ENCODE peak calls at places on chromosomes 3 and 15, in five cellular contexts. C is H9, B is kidney, O is GM12864, M is BE2C. L is an unnamed sample.

GRCh38 chr3:21435871-21436270 is 315.1 kb downstream of the ZNF385D start:
- DNase-seq in M (no peak), C (no peak), O (no peak), B (no peak), L (peak; percentile 96)

GRCh38 chr3:17006143-17006839 is 121.5 kb downstream of the PLCL2 start:
- DNase-seq in M (no peak), C (no peak), B (no peak), O (no peak), L (no peak)

GRCh38 chr3:56096941-56097340 is 371.3 kb downstream of the ERC2 start:
- DNase-seq in C (no peak), B (no peak), O (no peak), M (no peak), L (no peak)

GRCh38 chr3:126745760-126746394 is 41.8 kb downstream of the CHCHD6 start:
- DNase-seq in C (no peak), O (no peak), M (no peak), B (no peak), L (peak; percentile 38)

GRCh38 chr3:24480497-24480896 is 14.2 kb downstream of the THRB start:
- DNase-seq in M (no peak), B (no peak), O (no peak), C (no peak), L (peak; percentile 54)

GRCh38 chr3:42118762-42119361 is 27.7 kb downstream of the TRAK1 start:
- DNase-seq in O (no peak), M (peak; percentile 40), C (peak; percentile 69), B (no peak), L (peak; percentile 72)

GRCh38 chr3:195148553-195148952 is 122.4 kb downstream of the XXYLT1 start:
- DNase-seq in M (no peak), O (no peak), B (no peak), C (no peak), L (no peak)

GRCh38 chr3:17342126-17342525 is 400.3 kb downstream of the TBC1D5 start:
- DNase-seq in O (no peak), B (no peak), C (no peak), M (no peak), L (no peak)

GRCh38 chr15:64249406-64249805 is 86.6 kb upstream of the PPIB start:
- DNase-seq in B (no peak), O (no peak), C (no peak), M (no peak), L (no peak)

GRCh38 chr15:96264351-96264798 is 66.1 kb upstream of the NR2F2 start:
- DNase-seq in C (no peak), M (no peak), O (no peak), B (no peak), L (peak; percentile 90)

GRCh38 chr15:70690491-70691281 is 72.7 kb downstream of the UACA start:
- DNase-seq in O (no peak), C (no peak), B (no peak), M (no peak), L (no peak)

GRCh38 chr15:40340038-40340739 is 550 bp downstream of the CCDC9B start:
- DNase-seq in C (no peak), B (peak; percentile 90), O (no peak), M (peak; percentile 89), L (peak; percentile 65)

GRCh38 chr15:68566377-68566954 is 12.3 kb upstream of the CORO2B start:
- DNase-seq in B (peak; percentile 36), M (no peak), O (no peak), C (no peak), L (no peak)

GRCh38 chr3:50295553-50296166 is 3.4 kb upstream of the IFRD2 start:
- DNase-seq in B (no peak), M (no peak), O (no peak), C (no peak), L (no peak)

GRCh38 chr3:117356296-117356695 is 646.7 kb downstream of the TUSC7 start:
- DNase-seq in B (no peak), C (no peak), M (no peak), O (no peak), L (no peak)

GRCh38 chr3:154062513-154062912 is 58.7 kb upstream of the ARHGEF26 start:
- DNase-seq in C (peak; percentile 54), B (no peak), O (no peak), M (peak; percentile 33), L (no peak)

GRCh38 chr3:117997201-117998049 is 1037.2 kb downstream of the IGSF11 start:
- DNase-seq in M (peak; percentile 88), O (peak; percentile 24), B (peak; percentile 89), C (peak; percentile 91), L (peak; percentile 77)

GRCh38 chr15:81001180-81002003 is 669 bp downstream of the TLNRD1 start:
- DNase-seq in B (peak; percentile 90), C (peak; percentile 48), O (no peak), M (peak; percentile 70), L (peak; percentile 47)

GRCh38 chr15:69472575-69472974 is 20.0 kb downstream of the RPLP1 start:
- DNase-seq in M (no peak), B (no peak), C (no peak), O (no peak), L (no peak)

DNA sequence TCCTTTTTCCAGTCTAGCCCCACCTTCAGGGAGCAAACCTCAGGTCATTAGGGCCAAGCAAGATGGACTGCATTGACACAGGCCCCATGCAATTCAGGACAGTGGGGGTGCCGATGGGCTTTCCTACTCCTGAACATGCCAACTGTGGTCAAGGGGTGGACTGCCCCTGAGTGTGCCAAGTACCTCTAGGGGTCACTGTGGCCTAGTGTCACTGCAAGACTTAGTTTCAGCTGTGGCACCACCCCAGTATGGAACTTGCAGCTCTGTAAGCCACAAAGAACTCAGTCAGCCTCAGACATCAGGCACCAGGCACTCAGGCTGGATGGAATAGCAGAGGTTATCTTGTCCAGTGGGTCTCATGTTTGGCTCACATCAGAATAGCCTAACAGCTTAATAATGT is 32.3 kb downstream of the EXOG start:
- DNase-seq in O (no peak), B (no peak), C (peak; percentile 62), M (peak; percentile 35), L (no peak)
- TF ChIP-seq CTCF in O (no peak), B (no peak), C (peak; percentile 55), M (peak; percentile 50), L (no peak)

DNA sequence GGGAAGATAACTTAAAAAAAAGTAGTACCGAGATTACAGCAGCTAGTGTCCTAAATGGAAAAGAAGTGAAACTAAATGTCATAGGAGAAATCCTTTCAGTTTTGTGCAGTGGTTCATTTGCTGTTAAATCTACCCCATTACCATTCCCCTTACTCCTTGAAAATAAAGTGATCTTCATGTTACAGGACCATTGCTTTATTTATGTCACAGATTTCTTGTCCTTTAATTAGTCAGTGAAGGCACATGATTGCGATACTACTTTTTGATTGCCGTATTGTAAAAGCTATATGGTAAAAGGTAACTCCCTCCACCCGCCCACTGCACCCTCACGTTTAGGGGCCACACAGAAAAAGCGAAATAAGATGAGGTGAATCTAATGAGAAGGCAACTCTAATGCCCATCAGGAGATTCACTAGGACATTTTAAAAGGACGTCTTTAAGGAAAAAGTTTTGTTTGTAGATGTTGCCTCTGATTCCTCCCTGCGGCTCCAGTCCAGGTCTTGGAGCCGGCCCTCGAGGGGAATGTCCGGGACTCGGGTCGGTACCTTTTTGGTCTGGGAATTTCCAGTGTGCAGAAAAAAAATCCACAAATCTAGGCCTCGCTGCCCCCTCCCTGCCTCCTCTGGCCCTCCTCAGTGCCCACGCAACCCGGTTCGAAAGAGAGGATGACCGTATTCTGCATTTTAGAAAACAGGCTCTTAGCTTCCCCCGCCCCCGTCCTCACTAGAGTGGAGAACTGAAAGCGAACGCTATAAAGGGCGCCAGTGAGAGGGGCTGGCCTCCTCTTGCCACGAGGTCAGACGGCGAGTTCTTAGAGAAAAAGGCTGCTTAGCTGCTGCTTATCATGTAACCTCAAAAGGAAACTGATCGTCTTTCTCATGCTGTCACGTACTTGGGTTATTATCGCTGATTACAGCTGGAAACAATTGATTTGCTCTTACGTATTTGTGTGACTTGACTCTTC is 21.8 kb upstream of the NFKBIZ start:
- DNase-seq in O (peak; percentile 94), B (peak; percentile 88), M (peak; percentile 53), C (peak; percentile 72), L (peak; percentile 81)
- TF ChIP-seq CTCF in O (no peak), B (no peak), M (no peak), C (no peak), L (no peak)

GRCh38 chr3:13623101-13623654 is 74.3 kb downstream of the FBLN2 start:
- DNase-seq in B (peak; percentile 58), C (no peak), O (no peak), M (peak; percentile 21), L (no peak)
- TF ChIP-seq CTCF in B (no peak), C (no peak), O (no peak), M (no peak), L (no peak)

GRCh38 chr3:43222594-43222993 is 63.7 kb upstream of the SNRK start:
- DNase-seq in O (no peak), B (no peak), C (no peak), M (no peak), L (no peak)
- TF ChIP-seq CTCF in O (no peak), B (no peak), C (no peak), M (no peak), L (no peak)

GRCh38 chr3:129305592-129306091 is 27.0 kb downstream of the HMCES start:
- DNase-seq in M (peak; percentile 92), O (no peak), C (peak; percentile 100), B (peak; percentile 91), L (no peak)

GRCh38 chr3:129310111-129310601 is 31.5 kb downstream of the HMCES start:
- DNase-seq in O (no peak), C (peak; percentile 50), M (no peak), B (no peak), L (peak; percentile 90)

GRCh38 chr3:129304141-129304540 is 25.5 kb downstream of the HMCES start:
- DNase-seq in C (no peak), O (no peak), M (no peak), B (no peak), L (no peak)

GRCh38 chr3:129308636-129309035 is 30.0 kb downstream of the HMCES start:
- DNase-seq in O (no peak), B (no peak), C (no peak), M (no peak), L (no peak)

GRCh38 chr3:129304553-129305222 is 26.0 kb downstream of the HMCES start:
- DNase-seq in M (no peak), O (no peak), B (no peak), C (no peak), L (no peak)
- TF ChIP-seq CTCF in M (no peak), O (no peak), B (no peak), C (no peak), L (no peak)

GRCh38 chr3:138331143-138331894 is 1.7 kb upstream of the NME9 start:
- DNase-seq in B (no peak), M (no peak), C (no peak), O (no peak), L (no peak)
- TF ChIP-seq CTCF in B (no peak), M (no peak), C (peak; percentile 41), O (peak; percentile 16), L (peak; percentile 3)